ENCODE peak calls at places on chromosome 21, in six cellular contexts. V is Peyer's patch, W is HCT116, H is A549, T is GM12878, C is ovary. O is an unnamed sample.
A peak's percentile ranks its signal among the peaks of the same experiment; 100 is the strongest.

GRCh38 chr21:35206141-35207125 is 157.3 kb upstream of the RUNX1 start:
- DNase-seq in W (no peak), T (no peak), H (no peak), V (no peak), C (peak; percentile 38), O (no peak)

GRCh38 chr21:39852021-39852721 is 15.1 kb upstream of the PCP4 start:
- DNase-seq in T (no peak), C (no peak), V (no peak), H (no peak), W (no peak), O (no peak)

GRCh38 chr21:36456714-36457399 is 23.1 kb downstream of the CLDN14 start:
- DNase-seq in T (no peak), W (no peak), C (no peak), V (no peak), H (no peak), O (no peak)

GRCh38 chr21:33069994-33070811 is at the start of gene OLIG1:
- DNase-seq in C (no peak), T (no peak), V (no peak), W (no peak), H (peak; percentile 55), O (peak; percentile 73)

GRCh38 chr21:31282095-31282709 is 61.9 kb downstream of the TIAM1 start:
- DNase-seq in T (no peak), C (no peak), H (peak; percentile 13), V (no peak), W (peak; percentile 55), O (peak; percentile 74)

GRCh38 chr21:40165671-40166070 is 298.4 kb downstream of the PCP4 start:
- DNase-seq in V (no peak), C (no peak), T (no peak), H (no peak), W (no peak), O (no peak)

GRCh38 chr21:45990741-45991605 is 9.4 kb downstream of the COL6A1 start:
- DNase-seq in H (no peak), V (peak; percentile 33), T (no peak), W (no peak), C (peak; percentile 33), O (peak; percentile 10)

GRCh38 chr21:26438976-26439375 is 134.1 kb downstream of the CYYR1 start:
- DNase-seq in H (no peak), V (no peak), W (no peak), C (no peak), T (no peak), O (no peak)

GRCh38 chr21:32705139-32705538 is 22.7 kb downstream of the SYNJ1 start:
- DNase-seq in V (no peak), C (no peak), W (no peak), H (no peak), T (no peak), O (no peak)

DNA sequence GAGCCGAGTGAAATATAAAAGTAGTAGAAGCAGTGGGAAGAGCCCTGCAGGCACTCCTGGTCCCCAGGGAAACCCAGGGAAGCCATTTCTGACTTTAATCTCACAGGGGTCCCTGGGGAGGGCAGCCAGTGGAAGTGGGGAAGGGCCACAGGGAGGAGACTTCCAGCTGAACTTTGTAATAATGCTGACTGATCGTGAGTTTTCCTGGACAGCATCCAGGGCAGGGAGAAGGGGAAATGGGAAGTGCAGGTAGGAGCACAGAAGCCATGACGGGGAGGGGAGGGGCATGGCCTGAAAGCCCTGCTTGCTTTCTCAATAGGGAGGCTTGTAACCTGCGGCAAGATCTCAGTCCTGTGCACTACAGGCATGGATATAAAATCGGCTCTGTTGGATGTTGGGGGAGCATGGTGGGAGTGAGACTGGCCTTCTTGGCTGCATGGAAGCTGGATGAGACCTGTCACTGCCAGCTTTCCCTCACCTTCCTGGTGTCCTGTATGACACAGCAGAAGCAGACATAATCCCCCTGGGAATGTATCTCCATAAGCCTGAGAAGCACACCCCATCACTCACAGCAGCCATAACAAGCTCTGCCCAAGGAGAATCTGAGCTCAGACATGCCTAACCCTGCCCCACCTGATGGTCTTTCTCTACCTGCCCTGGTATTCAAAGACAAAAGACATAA is 15.1 kb upstream of the MX1 start:
- DNase-seq in H (no peak), T (no peak), W (no peak), V (no peak), C (no peak), O (peak; percentile 6)
- TF ChIP-seq POLR2A in H (no peak), T (no peak), W (no peak), V (no peak), C (no peak), O (no peak)

DNA sequence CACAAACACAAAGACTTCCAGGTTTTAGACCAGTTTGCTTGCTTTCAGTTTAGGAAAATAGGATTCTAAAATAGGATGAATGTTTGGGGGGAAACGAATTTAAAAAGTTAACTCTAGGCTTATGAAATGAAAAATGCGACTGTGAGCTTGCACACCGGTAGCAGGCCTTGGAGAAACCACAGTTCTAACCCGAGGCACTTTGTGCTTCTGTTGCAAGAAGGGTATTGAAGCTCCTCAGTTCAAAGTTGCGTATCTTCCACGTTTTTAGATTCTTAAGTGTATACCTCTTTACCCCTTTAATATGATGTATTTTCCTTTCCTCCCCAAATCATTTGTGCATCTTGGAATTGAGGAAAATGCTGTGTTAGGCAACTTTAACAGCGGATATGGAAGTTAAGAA is 2.4 kb downstream of the MRPS6 start:
- DNase-seq in W (no peak), T (no peak), H (no peak), V (no peak), C (no peak), O (no peak)
- H3K4me1 ChIP-seq in W (peaks cover 14% of the 10 kb centered on the region), T (peaks cover 13% of the 10 kb centered on the region), H (peaks cover 24% of the 10 kb centered on the region), V (peaks cover 44% of the 10 kb centered on the region), C (peaks cover 16% of the 10 kb centered on the region), O (peaks cover 30% of the 10 kb centered on the region)

DNA sequence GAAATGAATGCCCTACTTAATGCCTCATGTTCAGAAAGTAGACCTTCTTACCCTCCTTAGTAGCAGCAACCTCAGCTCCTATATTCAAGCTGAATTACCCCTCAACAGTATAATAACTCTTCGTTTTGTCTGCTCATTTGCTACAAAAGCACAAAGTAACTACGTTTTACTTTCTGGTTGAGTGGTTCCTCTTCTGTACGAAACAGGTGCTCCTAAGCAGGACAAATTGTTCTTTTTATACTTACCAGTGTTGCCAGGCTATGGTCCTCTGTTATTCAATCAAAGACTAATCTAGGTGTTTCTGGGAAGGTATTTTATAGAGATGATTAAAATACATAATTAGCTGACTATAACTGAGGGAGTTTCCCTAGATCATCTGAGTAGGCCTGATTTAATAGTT is 484.2 kb upstream of the ADAMTS5 start:
- DNase-seq in C (no peak), W (no peak), V (no peak), T (no peak), H (no peak), O (no peak)
- H3K9me3 ChIP-seq in C (no peaks in the 10 kb centered on the region), W (peaks cover 9% of the 10 kb centered on the region), V (no peaks in the 10 kb centered on the region), T (no peaks in the 10 kb centered on the region), H (no peaks in the 10 kb centered on the region), O (no peaks in the 10 kb centered on the region)

DNA sequence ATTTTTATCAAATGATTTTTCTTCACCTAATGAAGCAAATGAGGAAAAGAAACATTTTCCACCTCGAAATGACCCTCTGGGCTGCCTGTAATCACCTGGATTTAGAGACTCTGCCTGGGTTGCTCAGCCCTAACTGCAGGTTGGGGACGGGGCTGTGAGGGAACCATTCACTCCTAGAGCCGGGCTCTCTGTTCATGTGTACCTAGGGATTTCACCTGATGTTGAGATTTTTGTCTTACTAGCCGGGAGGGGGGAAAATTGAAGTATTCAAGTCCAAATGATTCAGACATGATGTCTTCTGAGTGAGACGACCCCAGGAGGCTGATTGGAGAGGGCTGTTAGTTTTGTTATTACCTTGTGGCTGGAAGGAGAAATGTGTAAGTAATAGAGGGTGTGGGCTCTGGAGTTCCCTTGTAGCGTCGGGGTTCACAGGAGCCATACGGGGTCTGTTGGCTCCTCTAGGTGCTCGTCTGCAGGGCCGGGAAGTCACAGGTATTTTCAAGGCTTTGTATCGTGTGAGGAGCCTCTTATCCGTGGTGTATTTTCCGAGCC is 42.3 kb upstream of the PWP2 start:
- DNase-seq in H (no peak), V (no peak), T (no peak), C (no peak), W (no peak), O (no peak)
- TF ChIP-seq POLR2A in H (no peak), V (no peak), T (no peak), C (no peak), W (no peak), O (no peak)

GRCh38 chr21:44019568-44019958 is 7.5 kb downstream of the TRAPPC10 start:
- DNase-seq in H (no peak), W (no peak), V (no peak), T (no peak), C (no peak), O (no peak)
- H3K4me1 ChIP-seq in H (peaks cover 7% of the 10 kb centered on the region), W (no peaks in the 10 kb centered on the region), V (peaks cover 52% of the 10 kb centered on the region), T (peaks cover 14% of the 10 kb centered on the region), C (peaks cover 2% of the 10 kb centered on the region), O (no peaks in the 10 kb centered on the region)

DNA sequence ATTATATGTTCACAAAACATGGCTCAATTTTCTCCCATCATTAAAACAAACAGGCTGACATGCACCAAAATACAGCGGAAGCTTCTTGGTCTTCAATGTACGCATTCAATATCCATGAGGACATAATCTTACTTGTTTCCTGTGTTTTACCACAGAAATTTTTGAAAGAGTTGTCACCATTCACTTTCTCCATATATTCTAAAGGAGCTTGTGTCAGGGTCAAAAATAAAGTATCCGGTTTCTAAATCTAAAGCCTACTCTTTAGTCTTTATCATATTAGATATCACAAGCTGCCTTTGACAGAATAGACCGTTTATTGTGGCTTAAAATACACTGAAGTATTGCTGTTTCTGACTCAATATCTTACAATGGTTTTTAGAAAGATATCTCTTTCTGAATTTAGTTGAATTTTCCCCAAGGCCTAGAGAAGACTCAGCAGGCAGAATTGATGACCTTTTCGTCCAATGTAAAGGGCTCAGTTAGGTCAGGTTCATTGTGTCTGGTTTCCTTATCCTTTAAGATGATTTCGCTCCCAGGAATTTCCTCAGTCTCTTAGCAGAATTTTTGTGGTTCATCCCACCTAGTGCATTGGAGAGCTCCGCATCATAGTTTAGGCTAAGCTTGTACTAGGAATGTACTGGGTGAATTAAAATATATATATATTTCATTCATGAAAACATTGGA is 717.2 kb downstream of the NCAM2 start:
- DNase-seq in W (no peak), C (no peak), V (no peak), H (no peak), T (no peak), O (no peak)
- H3K9me3 ChIP-seq in W (peaks cover 26% of the 10 kb centered on the region), C (no peaks in the 10 kb centered on the region), V (peaks cover 3% of the 10 kb centered on the region), H (no peaks in the 10 kb centered on the region), T (no peaks in the 10 kb centered on the region), O (no peaks in the 10 kb centered on the region)

GRCh38 chr21:17769049-17769845 is 49.9 kb downstream of the C21orf91 start:
- DNase-seq in T (no peak), H (no peak), W (no peak), C (no peak), V (no peak), O (no peak)
- TF ChIP-seq POLR2A in T (no peak), H (no peak), W (no peak), C (no peak), V (no peak), O (no peak)

GRCh38 chr21:38810826-38811164 is 5.1 kb downstream of the ETS2 start:
- DNase-seq in V (no peak), H (no peak), C (no peak), W (no peak), T (no peak), O (no peak)
- H3K4me1 ChIP-seq in V (peaks cover 45% of the 10 kb centered on the region), H (peaks cover 70% of the 10 kb centered on the region), C (peaks cover 4% of the 10 kb centered on the region), W (peaks cover 19% of the 10 kb centered on the region), T (no peaks in the 10 kb centered on the region), O (peaks cover 4% of the 10 kb centered on the region)